ENCODE peak calls at places on chromosomes 4 and X, in four cellular contexts. One of them, this sample, is unnamed.

GRCh38 chr4:80185787-80186548 is 11.3 kb upstream of the PRDM8 start:
- DNase-seq in kidney: no peak
- DNase-seq in CD8-positive, alpha-beta memory T cell: no peak
- DNase-seq in tibial nerve: no peak
- DNase-seq in this sample: no peak

GRCh38 chr4:33722254-33722653 is 2522.1 kb downstream of the ARAP2 start:
- DNase-seq in tibial nerve: no peak
- DNase-seq in CD8-positive, alpha-beta memory T cell: no peak
- DNase-seq in kidney: no peak
- DNase-seq in this sample: no peak

GRCh38 chr4:117900832-117901231 is 133.5 kb upstream of the NDST3 start:
- DNase-seq in CD8-positive, alpha-beta memory T cell: no peak
- DNase-seq in kidney: no peak
- DNase-seq in tibial nerve: no peak
- DNase-seq in this sample: peak; percentile 2

GRCh38 chr4:156347412-156348075 is 393.9 kb upstream of the CTSO start:
- DNase-seq in CD8-positive, alpha-beta memory T cell: no peak
- DNase-seq in tibial nerve: no peak
- DNase-seq in kidney: no peak
- DNase-seq in this sample: no peak

GRCh38 chr4:84379881-84380618 is 119.0 kb downstream of the NKX6-1 start:
- DNase-seq in CD8-positive, alpha-beta memory T cell: no peak
- DNase-seq in tibial nerve: no peak
- DNase-seq in kidney: no peak
- DNase-seq in this sample: peak; percentile 7

GRCh38 chrX:35699642-35700041 is 98.5 kb upstream of the MAGEB16 start:
- DNase-seq in tibial nerve: no peak
- DNase-seq in CD8-positive, alpha-beta memory T cell: no peak
- DNase-seq in kidney: no peak
- DNase-seq in this sample: no peak

GRCh38 chr4:44017422-44017739 is 431.2 kb downstream of the KCTD8 start:
- DNase-seq in tibial nerve: no peak
- DNase-seq in kidney: no peak
- DNase-seq in CD8-positive, alpha-beta memory T cell: no peak
- DNase-seq in this sample: no peak

GRCh38 chrX:8453619-8454018 is 11.0 kb upstream of the VCX3B start:
- DNase-seq in CD8-positive, alpha-beta memory T cell: no peak
- DNase-seq in kidney: no peak
- DNase-seq in tibial nerve: no peak
- DNase-seq in this sample: no peak

GRCh38 chr4:19739101-19739651 is 512.5 kb upstream of the SLIT2 start:
- DNase-seq in kidney: no peak
- DNase-seq in tibial nerve: no peak
- DNase-seq in CD8-positive, alpha-beta memory T cell: no peak
- DNase-seq in this sample: no peak

GRCh38 chr4:629636-629915 is 4.2 kb downstream of the PDE6B start:
- DNase-seq in CD8-positive, alpha-beta memory T cell: no peak
- DNase-seq in tibial nerve: no peak
- DNase-seq in kidney: peak; percentile 53
- DNase-seq in this sample: no peak

GRCh38 chrX:54030329-54030728 is 13.9 kb downstream of the PHF8 start:
- DNase-seq in CD8-positive, alpha-beta memory T cell: no peak
- DNase-seq in tibial nerve: no peak
- DNase-seq in kidney: no peak
- DNase-seq in this sample: no peak

GRCh38 chrX:70132244-70132643 is 1.0 kb upstream of the IGBP1 start:
- DNase-seq in kidney: no peak
- DNase-seq in tibial nerve: no peak
- DNase-seq in CD8-positive, alpha-beta memory T cell: no peak
- DNase-seq in this sample: no peak

GRCh38 chrX:65643046-65643785 is 24.2 kb upstream of the MSN start:
- DNase-seq in kidney: no peak
- DNase-seq in CD8-positive, alpha-beta memory T cell: no peak
- DNase-seq in tibial nerve: no peak
- DNase-seq in this sample: peak; percentile 37

GRCh38 chrX:30657542-30658238 is 4.5 kb downstream of the GK start:
- DNase-seq in kidney: no peak
- DNase-seq in CD8-positive, alpha-beta memory T cell: no peak
- DNase-seq in tibial nerve: no peak
- DNase-seq in this sample: peak; percentile 14

GRCh38 chrX:130330706-130331105 is 9.0 kb upstream of the SLC25A14 start:
- DNase-seq in CD8-positive, alpha-beta memory T cell: peak; percentile 1
- DNase-seq in tibial nerve: no peak
- DNase-seq in kidney: peak; percentile 37
- DNase-seq in this sample: peak; percentile 59

GRCh38 chr4:82792912-82793649 is 5.5 kb downstream of the SCD5 start:
- DNase-seq in CD8-positive, alpha-beta memory T cell: no peak
- DNase-seq in kidney: no peak
- DNase-seq in tibial nerve: no peak
- DNase-seq in this sample: no peak

GRCh38 chrX:152926279-152926678 is 28.4 kb downstream of the ZNF185 start:
- DNase-seq in CD8-positive, alpha-beta memory T cell: no peak
- DNase-seq in tibial nerve: no peak
- DNase-seq in kidney: peak; percentile 78
- DNase-seq in this sample: no peak

GRCh38 chr4:84920591-84920990 is 45.9 kb downstream of the WDFY3 start:
- DNase-seq in CD8-positive, alpha-beta memory T cell: no peak
- DNase-seq in kidney: no peak
- DNase-seq in tibial nerve: no peak
- DNase-seq in this sample: peak; percentile 84

GRCh38 chr4:23814606-23815005 is 75.2 kb downstream of the PPARGC1A start:
- DNase-seq in kidney: no peak
- DNase-seq in tibial nerve: no peak
- DNase-seq in CD8-positive, alpha-beta memory T cell: no peak
- DNase-seq in this sample: no peak

DNA sequence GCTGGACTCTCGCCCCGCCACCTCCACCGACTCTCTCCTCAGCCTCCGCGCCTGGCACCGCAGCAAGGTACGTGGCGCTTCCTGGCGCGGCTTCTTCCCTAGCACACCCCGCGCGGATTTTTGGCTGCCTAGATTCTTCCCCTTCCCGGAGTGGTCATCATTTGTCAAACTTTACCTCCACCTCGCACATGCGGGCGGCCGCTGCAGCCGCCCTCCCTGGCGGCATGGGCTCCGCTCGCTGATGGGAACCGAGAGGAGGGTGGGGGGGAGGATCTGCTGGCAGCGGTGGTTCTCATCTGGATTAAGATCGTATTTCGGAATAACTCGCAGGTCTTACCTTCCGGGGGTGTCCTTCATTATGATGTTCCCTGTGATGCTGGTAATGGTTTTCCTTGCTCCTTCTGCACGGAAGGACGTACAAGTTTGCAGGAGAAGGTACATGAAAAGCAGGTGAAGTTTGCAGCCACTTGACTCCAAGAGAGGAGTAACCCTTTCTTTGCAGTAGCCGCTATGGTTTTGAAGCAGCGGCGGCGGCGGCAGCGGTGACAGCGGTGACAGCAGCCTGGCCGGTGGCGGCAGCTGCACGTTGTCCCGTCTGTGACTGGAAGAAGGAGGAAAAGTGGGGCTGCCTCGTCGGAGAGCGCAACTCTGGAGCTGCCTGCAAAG is 2183.9 kb upstream of the TENM3 start:
- DNase-seq in kidney: peak; percentile 49
- DNase-seq in CD8-positive, alpha-beta memory T cell: no peak
- DNase-seq in tibial nerve: no peak
- DNase-seq in this sample: peak; percentile 57
- H3K4me3 ChIP-seq in kidney: peak overlapping the region; percentile 51
- H3K4me3 ChIP-seq in CD8-positive, alpha-beta memory T cell: no peak overlapping the region
- H3K4me3 ChIP-seq in tibial nerve: peak overlapping the region; percentile 45
- H3K4me3 ChIP-seq in this sample: peak overlapping the region; percentile 86

GRCh38 chr4:1871471-1872021 is 353 bp downstream of the NSD2 start:
- DNase-seq in tibial nerve: no peak
- DNase-seq in kidney: peak; percentile 88
- DNase-seq in CD8-positive, alpha-beta memory T cell: no peak
- DNase-seq in this sample: peak; percentile 20
- H3K4me1 ChIP-seq in tibial nerve: peaks cover 17% of the 10 kb centered on the region
- H3K4me1 ChIP-seq in kidney: no peaks in the 10 kb centered on the region
- H3K4me1 ChIP-seq in CD8-positive, alpha-beta memory T cell: peaks cover 17% of the 10 kb centered on the region
- H3K4me1 ChIP-seq in this sample: peaks cover 15% of the 10 kb centered on the region

DNA sequence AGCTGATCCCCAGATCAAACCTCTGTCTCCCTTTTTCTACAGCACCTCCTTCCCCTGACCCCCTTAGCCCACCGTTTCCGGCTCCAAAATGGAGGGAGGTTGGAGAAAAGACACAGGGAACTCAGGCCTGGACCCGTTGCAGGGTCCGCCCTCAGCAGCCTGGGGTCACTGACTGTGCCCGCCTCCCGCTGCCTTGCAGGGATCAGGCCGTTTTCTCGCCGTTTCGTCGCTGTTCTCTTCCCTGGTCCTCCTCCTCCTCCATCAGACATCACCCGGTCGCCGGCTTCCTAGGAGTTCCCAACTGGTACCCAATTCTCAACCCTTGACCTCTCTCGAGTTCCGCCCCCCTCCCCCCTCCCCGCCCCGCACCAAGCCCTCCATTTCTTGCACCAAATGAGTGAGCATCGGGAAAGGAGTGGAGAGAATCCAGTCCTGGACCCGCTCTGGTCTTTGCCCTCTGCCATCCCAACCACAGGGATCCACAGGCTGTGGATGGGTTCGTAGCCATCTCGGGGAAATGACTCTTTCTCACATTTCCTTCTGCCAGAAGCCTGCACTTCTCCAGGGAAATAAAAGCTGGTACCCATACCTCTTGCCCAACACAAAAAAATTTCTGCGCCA is 493 bp downstream of the TCEAL5 start:
- DNase-seq in kidney: no peak
- DNase-seq in tibial nerve: no peak
- DNase-seq in CD8-positive, alpha-beta memory T cell: no peak
- DNase-seq in this sample: no peak
- H3K4me3 ChIP-seq in kidney: peak overlapping the region; percentile 5
- H3K4me3 ChIP-seq in tibial nerve: no peak overlapping the region
- H3K4me3 ChIP-seq in CD8-positive, alpha-beta memory T cell: no peak overlapping the region
- H3K4me3 ChIP-seq in this sample: no peak overlapping the region

GRCh38 chr4:61837395-61837794 is 637.3 kb downstream of the ADGRL3 start:
- DNase-seq in kidney: no peak
- DNase-seq in CD8-positive, alpha-beta memory T cell: no peak
- DNase-seq in tibial nerve: no peak
- DNase-seq in this sample: no peak

GRCh38 chr4:61838072-61838471 is 637.9 kb downstream of the ADGRL3 start:
- DNase-seq in tibial nerve: no peak
- DNase-seq in CD8-positive, alpha-beta memory T cell: no peak
- DNase-seq in kidney: no peak
- DNase-seq in this sample: no peak

DNA sequence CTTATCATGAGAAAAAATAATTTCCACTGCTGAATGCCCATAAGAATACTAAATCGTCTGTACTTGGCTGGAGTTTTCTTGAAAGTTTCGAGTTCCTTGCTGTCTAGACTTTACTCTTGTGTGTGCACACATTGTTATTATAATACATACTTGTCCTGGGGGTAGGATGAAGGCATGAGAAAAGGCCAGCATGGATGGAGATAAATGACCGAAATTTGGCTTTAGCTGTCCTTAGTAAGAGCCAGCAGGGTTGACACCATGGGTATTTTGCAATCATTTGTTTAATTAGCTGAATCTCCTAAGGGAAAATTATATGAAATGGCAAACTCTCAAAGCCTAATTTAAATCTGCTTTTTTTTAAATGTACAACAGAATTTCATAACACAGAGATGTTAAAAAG is 641.6 kb downstream of the ADGRL3 start:
- DNase-seq in tibial nerve: no peak
- DNase-seq in CD8-positive, alpha-beta memory T cell: no peak
- DNase-seq in kidney: no peak
- DNase-seq in this sample: no peak
- H3K4me1 ChIP-seq in tibial nerve: no peaks in the 10 kb centered on the region
- H3K4me1 ChIP-seq in CD8-positive, alpha-beta memory T cell: no peaks in the 10 kb centered on the region
- H3K4me1 ChIP-seq in kidney: no peaks in the 10 kb centered on the region
- H3K4me1 ChIP-seq in this sample: no peaks in the 10 kb centered on the region

GRCh38 chr4:107034982-107035710 is 967 bp downstream of the DKK2 start:
- DNase-seq in CD8-positive, alpha-beta memory T cell: peak; percentile 1
- DNase-seq in kidney: peak; percentile 72
- DNase-seq in tibial nerve: peak; percentile 13
- DNase-seq in this sample: peak; percentile 29

GRCh38 chr4:107035711-107036601 is at the start of gene DKK2:
- DNase-seq in CD8-positive, alpha-beta memory T cell: peak; percentile 5
- DNase-seq in tibial nerve: peak; percentile 21
- DNase-seq in kidney: peak; percentile 68
- DNase-seq in this sample: peak; percentile 45

GRCh38 chr4:107037188-107037587 is 1.1 kb upstream of the DKK2 start:
- DNase-seq in kidney: peak; percentile 45
- DNase-seq in CD8-positive, alpha-beta memory T cell: no peak
- DNase-seq in tibial nerve: peak; percentile 16
- DNase-seq in this sample: peak; percentile 53

GRCh38 chr4:107036602-107037151 is 564 bp upstream of the DKK2 start:
- DNase-seq in tibial nerve: no peak
- DNase-seq in CD8-positive, alpha-beta memory T cell: no peak
- DNase-seq in kidney: no peak
- DNase-seq in this sample: no peak

GRCh38 chr4:107034091-107034698 is 1.9 kb downstream of the DKK2 start:
- DNase-seq in kidney: peak; percentile 44
- DNase-seq in tibial nerve: peak; percentile 32
- DNase-seq in CD8-positive, alpha-beta memory T cell: peak; percentile 2
- DNase-seq in this sample: peak; percentile 68
- H3K4me3 ChIP-seq in kidney: no peak overlapping the region
- H3K4me3 ChIP-seq in tibial nerve: peak overlapping the region; percentile 3
- H3K4me3 ChIP-seq in CD8-positive, alpha-beta memory T cell: no peak overlapping the region
- H3K4me3 ChIP-seq in this sample: peak overlapping the region; percentile 28

DNA sequence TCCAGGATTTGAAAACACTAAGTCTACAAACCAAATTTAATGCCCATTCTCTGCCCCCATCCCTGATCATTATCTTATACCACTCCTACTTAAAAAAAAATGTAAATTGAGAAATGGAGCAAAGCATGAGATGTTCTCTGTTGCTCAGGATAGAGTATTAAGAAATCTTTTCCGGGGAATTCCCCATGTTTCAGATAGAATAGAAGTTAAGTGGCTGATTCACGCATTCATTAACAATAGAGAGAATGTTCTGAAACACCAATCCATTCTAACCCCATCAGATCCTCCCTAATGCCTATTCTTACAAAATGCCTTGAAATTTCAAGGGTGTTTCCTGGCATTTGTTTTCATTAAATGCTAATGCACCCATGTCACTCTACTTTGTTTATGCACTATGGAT is 101.1 kb downstream of the AREG start:
- DNase-seq in CD8-positive, alpha-beta memory T cell: no peak
- DNase-seq in tibial nerve: no peak
- DNase-seq in kidney: no peak
- DNase-seq in this sample: no peak
- H3K4me1 ChIP-seq in CD8-positive, alpha-beta memory T cell: no peaks in the 10 kb centered on the region
- H3K4me1 ChIP-seq in tibial nerve: no peaks in the 10 kb centered on the region
- H3K4me1 ChIP-seq in kidney: no peaks in the 10 kb centered on the region
- H3K4me1 ChIP-seq in this sample: peaks cover 14% of the 10 kb centered on the region

This sample was measured in cardiac muscle cell.